ENCODE peak calls at places on chromosomes 6 and 20, in four cellular contexts. W, F, A and X are unnamed samples.
A peak's percentile ranks its signal among the peaks of the same experiment; 100 is the strongest.

GRCh38 chr6:157879873-157880254 is 56.8 kb downstream of the SNX9 start:
- DNase-seq in W (no peak), F (no peak), A (no peak), X (no peak)

GRCh38 chr20:50341050-50341449 is 150.4 kb downstream of the CEBPB start:
- DNase-seq in W (no peak), F (no peak), A (no peak), X (no peak)

GRCh38 chr20:11159728-11160127 is 485.9 kb upstream of the JAG1 start:
- DNase-seq in W (no peak), F (no peak), A (peak; percentile 23), X (no peak)

GRCh38 chr6:105066233-105066632 is 109.3 kb downstream of the LIN28B start:
- DNase-seq in W (no peak), F (no peak), A (no peak), X (peak; percentile 82)

GRCh38 chr6:134640229-134640628 is 309.7 kb downstream of the ALDH8A1 start:
- DNase-seq in W (no peak), F (no peak), A (no peak), X (no peak)

GRCh38 chr6:20688710-20689500 is 154.6 kb downstream of the CDKAL1 start:
- DNase-seq in W (no peak), F (no peak), A (peak; percentile 59), X (no peak)

GRCh38 chr6:7545509-7546369 is 4.3 kb downstream of the DSP start:
- DNase-seq in W (no peak), F (no peak), A (no peak), X (no peak)

GRCh38 chr6:33886673-33887144 is 82.9 kb upstream of the MLN start:
- DNase-seq in W (no peak), F (no peak), A (no peak), X (no peak)

GRCh38 chr20:10447028-10447427 is 11.9 kb downstream of the SLX4IP start:
- DNase-seq in W (peak; percentile 27), F (peak; percentile 91), A (peak; percentile 92), X (peak; percentile 32)

GRCh38 chr20:43955244-43956191 is 40.9 kb downstream of the TOX2 start:
- DNase-seq in W (no peak), F (peak; percentile 66), A (peak; percentile 73), X (no peak)

GRCh38 chr6:108699290-108700041 is 138.7 kb downstream of the FOXO3 start:
- DNase-seq in W (no peak), F (no peak), A (no peak), X (no peak)

GRCh38 chr6:7035837-7036249 is 71.9 kb upstream of the RREB1 start:
- DNase-seq in W (no peak), F (no peak), A (no peak), X (no peak)

GRCh38 chr6:90221403-90221802 is 75.2 kb downstream of the BACH2 start:
- DNase-seq in W (no peak), F (no peak), A (no peak), X (no peak)

GRCh38 chr6:127402890-127403617 is 56.1 kb downstream of the KIAA0408 start:
- DNase-seq in W (no peak), F (no peak), A (no peak), X (no peak)

GRCh38 chr6:43386492-43386891 is 17.0 kb upstream of the ZNF318 start:
- DNase-seq in W (no peak), F (no peak), A (no peak), X (peak; percentile 21)

GRCh38 chr6:170291271-170292110 is 613 bp upstream of the DLL1 start:
- DNase-seq in W (no peak), F (no peak), A (no peak), X (no peak)

DNA sequence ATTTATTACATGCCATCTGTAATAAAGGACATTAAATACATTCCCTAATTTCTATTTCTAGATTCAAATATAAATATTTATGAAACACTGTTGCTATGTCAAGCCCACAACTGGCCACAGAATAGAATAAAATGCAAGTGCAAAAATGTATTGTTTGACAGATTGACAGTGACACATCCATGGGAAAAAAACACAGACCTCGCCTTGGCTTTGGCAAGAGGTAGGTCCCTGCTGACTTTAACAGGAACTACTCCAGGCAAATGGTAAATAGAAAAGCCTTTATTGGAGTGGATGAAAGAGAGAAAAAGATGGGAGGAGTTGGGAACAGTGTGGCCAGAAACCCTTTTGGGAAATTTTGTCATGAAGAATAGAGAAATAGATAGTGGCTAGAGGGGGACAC is 622.9 kb downstream of the UTRN start:
- DNase-seq in W (no peak), F (no peak), A (no peak), X (no peak)
- TF ChIP-seq CHD4 in W (no peak), F (no peak), A (no peak), X (no peak)

DNA sequence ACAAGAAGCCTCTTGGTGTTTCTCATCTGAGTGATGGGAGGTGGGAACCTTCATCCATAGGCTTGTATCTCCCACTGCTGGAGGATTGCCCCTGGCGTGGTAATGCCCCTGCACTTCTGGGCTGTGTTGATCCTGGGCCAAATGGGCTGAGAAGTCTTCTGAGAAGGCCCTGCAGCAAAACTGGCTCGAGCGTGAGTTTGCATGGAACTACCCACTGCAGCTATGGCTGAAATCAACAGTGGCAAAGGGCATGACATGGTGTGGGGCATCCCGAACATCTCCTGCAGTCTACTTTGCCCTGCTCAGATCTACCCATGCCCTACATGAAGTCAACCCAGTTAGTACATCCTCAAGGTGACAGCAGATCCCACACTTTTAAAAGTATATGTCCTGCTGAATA is 130.6 kb downstream of the NRN1 start:
- DNase-seq in W (no peak), F (no peak), A (no peak), X (no peak)
- TF ChIP-seq CHD4 in W (no peak), F (no peak), A (no peak), X (no peak)

GRCh38 chr6:119328866-119329806 is 20.4 kb downstream of the MAN1A1 start:
- DNase-seq in W (no peak), F (no peak), A (no peak), X (no peak)
- TF ChIP-seq CHD4 in W (no peak), F (no peak), A (no peak), X (no peak)

DNA sequence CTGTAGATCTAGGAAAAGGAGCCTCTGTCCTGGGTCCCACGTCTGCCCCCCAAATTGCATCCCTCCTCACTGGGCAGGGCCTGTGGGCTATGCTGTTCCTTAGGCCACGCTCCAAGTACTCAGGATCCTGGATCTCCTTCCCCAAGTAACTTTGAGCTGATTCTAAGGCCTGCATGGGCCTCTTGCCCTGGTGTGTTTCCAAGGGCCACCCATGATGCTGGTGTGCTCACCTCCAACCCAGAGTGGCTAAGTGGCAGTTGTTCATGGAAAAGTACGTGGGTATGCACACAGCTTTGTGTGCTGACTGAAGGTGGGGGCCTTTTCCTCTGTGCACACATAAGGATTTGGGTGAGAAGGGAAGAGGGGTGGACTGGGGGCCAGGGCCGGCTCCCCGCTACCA is 5.3 kb downstream of the GMPR start:
- DNase-seq in W (no peak), F (no peak), A (no peak), X (no peak)
- TF ChIP-seq CHD4 in W (no peak), F (no peak), A (no peak), X (no peak)

GRCh38 chr6:128847481-128848168 is 35.3 kb upstream of the LAMA2 start:
- DNase-seq in W (no peak), F (no peak), A (no peak), X (no peak)

GRCh38 chr6:128844598-128844997 is 38.3 kb upstream of the LAMA2 start:
- DNase-seq in W (no peak), F (no peak), A (no peak), X (no peak)

GRCh38 chr6:128848169-128848935 is 34.6 kb upstream of the LAMA2 start:
- DNase-seq in W (no peak), F (no peak), A (no peak), X (no peak)
- TF ChIP-seq CHD4 in W (no peak), F (no peak), A (no peak), X (no peak)